ENCODE peak calls at places on chromosomes 12 and 14, in four cellular contexts. X is IMR-90, N is H1, A is H9. S is an unnamed sample.

GRCh38 chr14:61174395-61175386 is 106.4 kb downstream of the TMEM30B start:
- DNase-seq in X (peak), N (no peak), A (no peak), S (peak)

GRCh38 chr12:120540445-120540844 is 6.3 kb downstream of the RNF10 start:
- DNase-seq in X (peak), N (no peak), A (no peak), S (no peak)

GRCh38 chr12:116459011-116459410 is 100.2 kb upstream of the MAP1LC3B2 start:
- DNase-seq in N (no peak), A (no peak), X (no peak), S (no peak)

GRCh38 chr14:59358105-59358504 is 107.1 kb downstream of the GPR135 start:
- DNase-seq in A (peak), N (peak), X (peak), S (peak)

GRCh38 chr12:60194682-60195081 is 598.9 kb downstream of the SLC16A7 start:
- DNase-seq in A (no peak), X (peak), N (no peak), S (peak)

GRCh38 chr12:58608711-58609110 is 311.6 kb downstream of the LRIG3 start:
- DNase-seq in A (no peak), X (peak), N (no peak), S (no peak)

GRCh38 chr14:63650336-63650952 is 8.8 kb upstream of the WDR89 start:
- DNase-seq in A (no peak), N (no peak), X (peak), S (no peak)

GRCh38 chr12:27422697-27423096 is 23.8 kb upstream of the SMCO2 start:
- DNase-seq in X (no peak), N (no peak), A (no peak), S (peak)

GRCh38 chr14:50047274-50047676 is 69.1 kb downstream of the VCPKMT start:
- DNase-seq in N (no peak), X (no peak), A (no peak), S (peak)

GRCh38 chr14:104094709-104095425 is 9.4 kb downstream of the ASPG start:
- DNase-seq in N (peak), X (no peak), A (peak), S (peak)

GRCh38 chr14:55438066-55438683 is 2.2 kb downstream of the TBPL2 start:
- DNase-seq in N (no peak), A (no peak), X (peak), S (peak)

GRCh38 chr12:53676715-53677611 is 1.1 kb upstream of the ATP5MC2 start:
- DNase-seq in X (peak), A (peak), N (no peak), S (peak)

GRCh38 chr14:105093426-105094192 is 28.4 kb upstream of the GPR132 start:
- DNase-seq in N (peak), A (peak), X (peak), S (peak)

GRCh38 chr12:104055686-104056388 is 5.8 kb upstream of the GLT8D2 start:
- DNase-seq in N (no peak), A (no peak), X (peak), S (peak)

GRCh38 chr14:67547224-67547780 is 14.2 kb downstream of the PLEKHH1 start:
- DNase-seq in A (no peak), X (no peak), N (no peak), S (no peak)

GRCh38 chr14:61226015-61226654 is 55.0 kb downstream of the TMEM30B start:
- DNase-seq in A (no peak), X (peak), N (no peak), S (no peak)

GRCh38 chr12:121697093-121697698 is 15.4 kb upstream of the TMEM120B start:
- DNase-seq in X (peak), N (no peak), A (no peak), S (no peak)

GRCh38 chr12:21695896-21696295 is 38.3 kb upstream of the LDHB start:
- DNase-seq in A (no peak), X (no peak), N (no peak), S (no peak)

GRCh38 chr12:49819786-49820185 is 8.4 kb downstream of the NCKAP5L start:
- DNase-seq in A (no peak), N (no peak), X (no peak), S (no peak)

GRCh38 chr14:101563654-101564443 is 2.6 kb downstream of the DIO3 start:
- DNase-seq in X (no peak), N (no peak), A (peak), S (peak)

GRCh38 chr14:97644365-97644764 is 847.2 kb downstream of the VRK1 start:
- DNase-seq in X (no peak), A (no peak), N (no peak), S (no peak)

GRCh38 chr12:93191956-93192355 is 185.8 kb upstream of the NUDT4 start:
- DNase-seq in A (no peak), X (no peak), N (no peak), S (no peak)

GRCh38 chr12:124125472-124125871 is 152.5 kb downstream of the ZNF664 start:
- DNase-seq in A (no peak), N (no peak), X (no peak), S (no peak)

GRCh38 chr12:54411398-54412241 is 7.4 kb downstream of the ITGA5 start:
- DNase-seq in X (peak), A (peak), N (no peak), S (no peak)

GRCh38 chr12:67592228-67593011 is 56.1 kb upstream of the DYRK2 start:
- DNase-seq in A (no peak), X (peak), N (no peak), S (no peak)

GRCh38 chr14:38788060-38788459 is 315.0 kb downstream of the SEC23A start:
- DNase-seq in X (no peak), N (no peak), A (no peak), S (no peak)

GRCh38 chr14:38786921-38787320 is 316.1 kb downstream of the SEC23A start:
- DNase-seq in A (no peak), X (no peak), N (no peak), S (no peak)

GRCh38 chr14:38790916-38791315 is 312.1 kb downstream of the SEC23A start:
- DNase-seq in X (no peak), A (no peak), N (no peak), S (peak)

GRCh38 chr14:38794674-38795073 is 308.4 kb downstream of the SEC23A start:
- DNase-seq in A (no peak), X (no peak), N (no peak), S (no peak)

DNA sequence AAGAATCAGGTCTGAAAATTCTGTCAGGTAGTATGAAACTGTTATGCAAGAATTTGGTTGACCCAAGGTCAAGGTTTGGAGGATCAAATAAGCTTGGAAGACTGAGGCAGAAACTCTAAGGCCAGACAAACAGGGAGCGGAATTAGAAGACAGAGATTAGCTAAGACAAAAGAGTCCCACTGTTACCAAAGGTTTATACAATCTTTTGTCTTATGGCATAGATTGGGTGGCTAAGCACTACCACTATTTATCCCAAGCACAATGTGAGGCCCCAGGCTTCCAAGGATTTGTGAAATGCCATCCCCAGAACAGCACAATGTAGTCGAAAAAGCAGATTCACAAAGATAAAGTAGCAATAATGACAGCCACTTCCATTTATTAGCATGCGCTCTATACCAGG is 311.2 kb downstream of the SEC23A start:
- DNase-seq in X (no peak), N (no peak), A (no peak), S (peak)
- H4K5ac ChIP-seq in X (no peak), N (no peak), A (no peak), S (no peak)

GRCh38 chr14:56789955-56790354 is 20.3 kb downstream of the OTX2 start:
- DNase-seq in X (no peak), A (no peak), N (no peak), S (peak)

GRCh38 chr14:56782701-56783100 is 27.6 kb downstream of the OTX2 start:
- DNase-seq in A (no peak), N (no peak), X (no peak), S (no peak)

DNA sequence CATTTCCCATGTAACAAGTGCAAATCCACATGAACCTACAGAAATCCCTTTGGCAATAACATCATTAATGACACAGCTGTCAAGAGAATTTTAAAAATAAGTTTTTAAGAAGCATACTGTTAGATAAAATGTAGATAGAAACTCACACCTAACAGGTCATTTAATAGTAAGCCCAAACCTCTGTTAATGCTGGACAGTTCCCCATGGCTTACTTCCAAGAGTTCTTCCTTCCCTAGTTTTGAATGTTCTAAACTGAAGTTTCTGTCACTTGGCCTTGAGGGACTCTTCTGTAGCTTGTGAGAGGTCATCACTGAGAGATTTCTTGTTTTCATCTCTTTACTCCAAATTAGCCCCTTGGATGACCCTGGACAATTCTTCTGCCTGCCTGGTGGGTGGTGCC is 22.7 kb downstream of the OTX2 start:
- DNase-seq in N (no peak), A (no peak), X (no peak), S (no peak)
- H3K4ac ChIP-seq in N (no peak), A (no peak), X (no peak), S (no peak)

DNA sequence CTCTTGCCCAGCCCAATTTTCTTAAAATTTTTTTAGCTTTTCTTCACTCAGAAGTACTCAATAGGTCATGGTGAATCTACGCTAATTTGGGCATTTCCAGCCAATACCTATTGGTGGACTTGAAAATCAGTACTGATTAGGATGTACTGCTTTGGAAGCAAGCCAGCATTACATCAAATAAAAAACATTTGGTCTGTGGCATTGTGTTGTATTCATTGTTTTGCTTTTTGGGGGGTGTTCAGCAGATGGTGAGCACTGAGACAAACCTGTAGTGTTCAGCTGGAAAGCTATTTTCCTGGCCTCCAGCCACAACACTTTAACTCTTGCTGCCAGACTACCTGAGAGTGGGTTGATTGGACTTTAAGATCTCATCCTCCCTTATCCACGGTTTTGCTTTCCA is 4.0 kb downstream of the MAPKAPK5 start:
- DNase-seq in A (no peak), X (no peak), N (no peak), S (no peak)
- H4K5ac ChIP-seq in A (no peak), X (no peak), N (no peak), S (no peak)

GRCh38 chr12:91099836-91100235 is 11.5 kb downstream of the LUM start:
- DNase-seq in A (no peak), X (no peak), N (no peak), S (no peak)
- H3K4ac ChIP-seq in A (no peak), X (peak), N (no peak), S (no peak)

DNA sequence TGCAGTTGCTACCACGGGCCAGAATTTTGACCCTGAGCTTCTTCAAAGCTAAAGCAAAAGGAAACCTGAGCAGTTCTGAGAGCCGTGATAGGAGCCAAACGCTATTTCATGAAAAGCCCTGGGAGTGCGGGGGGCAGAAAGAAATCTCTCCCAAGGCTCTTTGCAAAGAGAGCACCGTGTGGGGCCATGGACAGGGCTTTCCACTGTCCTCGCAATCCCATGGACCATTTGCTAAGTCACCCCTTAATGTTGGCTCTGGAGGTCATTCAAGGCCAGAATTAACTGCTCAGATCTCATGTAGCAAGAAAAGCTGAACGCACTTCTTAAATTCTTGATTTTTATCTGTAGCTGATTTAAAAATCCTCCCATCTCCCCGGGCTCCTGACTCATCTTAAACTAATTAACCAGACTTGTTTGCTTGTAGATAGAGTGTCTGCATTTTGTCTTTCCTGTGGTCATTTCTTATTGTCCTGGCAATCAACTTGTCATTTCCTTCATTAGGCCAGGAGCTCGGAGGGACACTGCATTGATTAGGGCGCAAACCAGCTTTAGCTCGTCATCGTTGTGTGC is 24.8 kb downstream of the CLSTN3 start:
- DNase-seq in N (no peak), A (no peak), X (no peak), S (no peak)
- H4K5ac ChIP-seq in N (no peak), A (no peak), X (no peak), S (no peak)

DNA sequence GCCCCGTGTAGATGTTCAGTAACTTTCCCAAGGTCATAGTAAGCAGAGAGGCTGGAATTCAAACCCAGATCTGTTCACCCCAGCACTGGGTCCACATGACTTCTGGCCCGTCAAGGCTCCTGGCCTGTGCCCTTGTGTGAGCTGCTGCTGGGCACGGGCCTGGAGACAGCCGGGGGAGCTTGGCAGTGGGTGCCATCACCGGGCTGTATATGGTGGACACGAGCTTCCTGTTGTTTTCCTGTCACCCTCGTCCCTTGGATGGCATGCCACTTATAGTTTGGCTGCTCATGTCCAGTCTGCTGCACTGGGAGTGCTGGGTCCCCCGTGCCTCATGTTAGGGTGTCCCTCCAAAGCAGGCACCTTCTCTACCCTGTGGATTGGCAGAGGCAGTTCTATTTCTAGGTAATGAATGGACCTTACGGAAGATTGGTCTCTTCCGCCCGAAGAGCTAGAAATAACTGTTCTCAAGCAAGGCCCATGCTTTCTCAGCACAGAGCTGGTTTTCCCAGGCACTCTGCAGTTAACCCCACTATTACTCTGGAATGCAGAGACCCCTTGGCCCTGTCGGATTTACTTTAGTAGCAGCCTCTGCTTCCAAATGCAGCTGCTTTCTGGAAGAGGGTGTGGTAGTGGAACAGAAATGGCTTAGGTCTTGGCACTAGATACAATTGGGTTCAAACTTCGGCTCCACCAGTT is 44.3 kb downstream of the ELK3 start:
- DNase-seq in A (no peak), N (no peak), X (no peak), S (no peak)
- H3K4ac ChIP-seq in A (no peak), N (no peak), X (peak), S (no peak)